ENCODE peak calls at places on chromosome 17, in five cellular contexts. One of them, this sample, is unnamed.

GRCh38 chr17:58577696-58578095 is 63.3 kb upstream of the MTMR4 start:
- DNase-seq in RWPE1: peak; percentile 40
- DNase-seq in HepG2: peak; percentile 52
- DNase-seq in foreskin keratinocyte: peak; percentile 34
- DNase-seq in IMR-90: peak; percentile 36
- DNase-seq in this sample: peak; percentile 56

GRCh38 chr17:49903523-49903922 is 55.7 kb upstream of the TAC4 start:
- DNase-seq in IMR-90: no peak
- DNase-seq in RWPE1: no peak
- DNase-seq in HepG2: no peak
- DNase-seq in foreskin keratinocyte: no peak
- DNase-seq in this sample: no peak

GRCh38 chr17:65594585-65594940 is 33.1 kb upstream of the AXIN2 start:
- DNase-seq in foreskin keratinocyte: no peak
- DNase-seq in RWPE1: no peak
- DNase-seq in HepG2: no peak
- DNase-seq in IMR-90: peak; percentile 34
- DNase-seq in this sample: no peak

GRCh38 chr17:79028496-79029326 is 4.7 kb downstream of the C1QTNF1 start:
- DNase-seq in HepG2: peak; percentile 39
- DNase-seq in IMR-90: no peak
- DNase-seq in RWPE1: no peak
- DNase-seq in foreskin keratinocyte: no peak
- DNase-seq in this sample: no peak

GRCh38 chr17:7308625-7309433 is 1.4 kb downstream of the EIF5A start:
- DNase-seq in IMR-90: peak; percentile 77
- DNase-seq in foreskin keratinocyte: peak; percentile 82
- DNase-seq in RWPE1: peak; percentile 81
- DNase-seq in HepG2: peak; percentile 79
- DNase-seq in this sample: peak; percentile 74

GRCh38 chr17:50778471-50778870 is 11.2 kb upstream of the ANKRD40CL start:
- DNase-seq in HepG2: no peak
- DNase-seq in RWPE1: no peak
- DNase-seq in IMR-90: no peak
- DNase-seq in foreskin keratinocyte: no peak
- DNase-seq in this sample: no peak

GRCh38 chr17:79947351-79948031 is 88.2 kb downstream of the TBC1D16 start:
- DNase-seq in RWPE1: peak; percentile 60
- DNase-seq in foreskin keratinocyte: peak; percentile 47
- DNase-seq in HepG2: no peak
- DNase-seq in IMR-90: peak; percentile 10
- DNase-seq in this sample: peak; percentile 50

GRCh38 chr17:50322271-50322670 is 23.7 kb upstream of the XYLT2 start:
- DNase-seq in RWPE1: no peak
- DNase-seq in foreskin keratinocyte: no peak
- DNase-seq in IMR-90: peak; percentile 38
- DNase-seq in HepG2: no peak
- DNase-seq in this sample: no peak

GRCh38 chr17:27381007-27381501 is 75.2 kb upstream of the KSR1 start:
- DNase-seq in RWPE1: peak; percentile 33
- DNase-seq in HepG2: peak; percentile 75
- DNase-seq in IMR-90: peak; percentile 20
- DNase-seq in foreskin keratinocyte: no peak
- DNase-seq in this sample: peak; percentile 84

GRCh38 chr17:5888811-5889210 is 181.4 kb upstream of the WSCD1 start:
- DNase-seq in HepG2: no peak
- DNase-seq in foreskin keratinocyte: no peak
- DNase-seq in RWPE1: no peak
- DNase-seq in IMR-90: peak; percentile 2
- DNase-seq in this sample: no peak

GRCh38 chr17:75228847-75229246 is 23.4 kb downstream of the NUP85 start:
- DNase-seq in HepG2: no peak
- DNase-seq in IMR-90: no peak
- DNase-seq in RWPE1: no peak
- DNase-seq in foreskin keratinocyte: no peak
- DNase-seq in this sample: peak; percentile 48

GRCh38 chr17:42240201-42240600 is 36.0 kb downstream of the STAT5B start:
- DNase-seq in HepG2: no peak
- DNase-seq in RWPE1: no peak
- DNase-seq in foreskin keratinocyte: no peak
- DNase-seq in IMR-90: no peak
- DNase-seq in this sample: no peak

GRCh38 chr17:39757931-39758873 is 20.5 kb downstream of the GRB7 start:
- DNase-seq in IMR-90: no peak
- DNase-seq in foreskin keratinocyte: no peak
- DNase-seq in HepG2: no peak
- DNase-seq in RWPE1: no peak
- DNase-seq in this sample: no peak

DNA sequence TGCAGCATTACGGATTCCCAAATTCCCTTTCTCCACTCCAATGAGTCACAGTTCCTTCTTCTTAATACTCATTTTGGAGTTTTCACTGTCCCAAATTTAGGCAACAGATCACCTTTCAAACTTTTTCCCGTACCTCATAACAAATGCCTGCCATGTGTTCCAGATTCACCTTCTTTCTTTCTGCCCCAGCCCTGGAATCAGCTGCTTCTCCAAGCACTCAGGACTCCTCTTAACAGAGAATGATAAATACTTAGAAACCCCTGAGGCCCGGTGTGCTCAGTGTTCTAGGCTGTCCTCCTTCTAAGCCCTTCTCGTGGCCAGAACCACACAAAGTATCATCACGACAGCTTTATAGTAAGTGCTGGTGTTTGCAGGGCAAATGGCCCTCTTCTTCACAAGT is 14.9 kb downstream of the CSNK1D start:
- DNase-seq in RWPE1: no peak
- DNase-seq in IMR-90: no peak
- DNase-seq in HepG2: no peak
- DNase-seq in foreskin keratinocyte: no peak
- DNase-seq in this sample: no peak
- H3K27ac ChIP-seq in RWPE1: no peak overlapping the region
- H3K27ac ChIP-seq in IMR-90: no peak overlapping the region
- H3K27ac ChIP-seq in HepG2: no peak overlapping the region
- H3K27ac ChIP-seq in foreskin keratinocyte: no peak overlapping the region
- H3K27ac ChIP-seq in this sample: no peak overlapping the region

DNA sequence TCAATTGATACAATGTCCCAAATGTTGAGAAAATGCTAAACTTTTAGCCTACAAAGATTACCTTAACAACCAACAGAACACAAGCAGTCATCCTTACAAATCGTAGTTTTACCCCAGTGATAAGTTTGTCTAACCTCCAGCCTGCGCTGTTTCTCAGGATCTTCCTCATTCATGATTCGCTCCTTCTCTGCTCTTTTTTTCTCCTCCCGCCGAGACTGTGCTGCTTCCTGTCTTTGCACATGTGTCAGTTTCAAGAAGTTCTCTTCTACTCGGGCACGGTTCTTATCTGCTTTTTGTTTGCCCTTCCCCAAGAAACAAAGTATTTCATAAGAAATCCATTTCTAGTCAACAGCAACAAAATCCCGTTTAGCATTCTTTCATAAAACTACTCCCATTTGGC is 10.2 kb upstream of the STRADA start:
- DNase-seq in HepG2: no peak
- DNase-seq in foreskin keratinocyte: no peak
- DNase-seq in RWPE1: no peak
- DNase-seq in IMR-90: no peak
- DNase-seq in this sample: no peak
- H3K27ac ChIP-seq in HepG2: no peak overlapping the region
- H3K27ac ChIP-seq in foreskin keratinocyte: no peak overlapping the region
- H3K27ac ChIP-seq in RWPE1: no peak overlapping the region
- H3K27ac ChIP-seq in IMR-90: no peak overlapping the region
- H3K27ac ChIP-seq in this sample: no peak overlapping the region

DNA sequence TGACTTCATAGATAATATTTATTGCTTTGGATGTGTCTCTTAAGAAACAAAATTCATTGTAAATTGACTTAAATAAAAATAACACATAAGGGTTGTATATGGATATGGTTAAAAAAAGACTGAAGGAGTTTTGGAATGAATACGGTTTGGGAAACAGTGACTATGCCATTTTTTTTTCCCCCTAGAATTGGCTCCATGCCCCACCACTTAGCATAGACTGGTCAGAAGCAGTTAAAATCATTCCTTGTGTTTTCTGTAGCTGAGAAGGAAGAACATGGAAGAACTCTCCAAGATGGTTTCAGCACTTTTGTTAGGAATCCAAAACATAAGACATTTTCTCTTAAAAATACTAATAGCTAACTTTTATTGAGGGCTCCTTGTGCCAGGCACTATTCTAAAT is 39.4 kb upstream of the FAM20A start:
- DNase-seq in HepG2: no peak
- DNase-seq in RWPE1: no peak
- DNase-seq in foreskin keratinocyte: no peak
- DNase-seq in IMR-90: no peak
- DNase-seq in this sample: no peak
- H3K27ac ChIP-seq in HepG2: no peak overlapping the region
- H3K27ac ChIP-seq in RWPE1: no peak overlapping the region
- H3K27ac ChIP-seq in foreskin keratinocyte: no peak overlapping the region
- H3K27ac ChIP-seq in IMR-90: no peak overlapping the region
- H3K27ac ChIP-seq in this sample: no peak overlapping the region

GRCh38 chr17:1711804-1712203 is 1.6 kb upstream of the TLCD2 start:
- DNase-seq in IMR-90: no peak
- DNase-seq in foreskin keratinocyte: no peak
- DNase-seq in RWPE1: no peak
- DNase-seq in HepG2: no peak
- DNase-seq in this sample: no peak

GRCh38 chr17:1713160-1713877 is 3.1 kb upstream of the TLCD2 start:
- DNase-seq in HepG2: no peak
- DNase-seq in foreskin keratinocyte: no peak
- DNase-seq in RWPE1: no peak
- DNase-seq in IMR-90: no peak
- DNase-seq in this sample: peak; percentile 40

GRCh38 chr17:1713878-1714487 is 3.8 kb upstream of the TLCD2 start:
- DNase-seq in IMR-90: peak; percentile 32
- DNase-seq in HepG2: peak; percentile 75
- DNase-seq in foreskin keratinocyte: no peak
- DNase-seq in RWPE1: peak; percentile 35
- DNase-seq in this sample: no peak

GRCh38 chr17:1710807-1711553 is 803 bp upstream of the TLCD2 start:
- DNase-seq in foreskin keratinocyte: no peak
- DNase-seq in IMR-90: no peak
- DNase-seq in HepG2: no peak
- DNase-seq in RWPE1: no peak
- DNase-seq in this sample: no peak

GRCh38 chr17:1712271-1712670 is 2.1 kb upstream of the TLCD2 start:
- DNase-seq in RWPE1: no peak
- DNase-seq in HepG2: no peak
- DNase-seq in IMR-90: no peak
- DNase-seq in foreskin keratinocyte: no peak
- DNase-seq in this sample: no peak
- H3K27ac ChIP-seq in RWPE1: peak overlapping the region; percentile 99
- H3K27ac ChIP-seq in HepG2: no peak overlapping the region
- H3K27ac ChIP-seq in IMR-90: peak overlapping the region; percentile 97
- H3K27ac ChIP-seq in foreskin keratinocyte: no peak overlapping the region
- H3K27ac ChIP-seq in this sample: peak overlapping the region; percentile 44

GRCh38 chr17:4768281-4768680 is 3.4 kb upstream of the TM4SF5 start:
- DNase-seq in IMR-90: no peak
- DNase-seq in foreskin keratinocyte: no peak
- DNase-seq in HepG2: no peak
- DNase-seq in RWPE1: no peak
- DNase-seq in this sample: no peak

GRCh38 chr17:4766199-4766598 is 5.5 kb upstream of the TM4SF5 start:
- DNase-seq in RWPE1: no peak
- DNase-seq in HepG2: no peak
- DNase-seq in foreskin keratinocyte: no peak
- DNase-seq in IMR-90: no peak
- DNase-seq in this sample: no peak

GRCh38 chr17:4759776-4760236 is 11.9 kb upstream of the TM4SF5 start:
- DNase-seq in HepG2: peak; percentile 100
- DNase-seq in IMR-90: no peak
- DNase-seq in foreskin keratinocyte: no peak
- DNase-seq in RWPE1: no peak
- DNase-seq in this sample: peak; percentile 1

GRCh38 chr17:4766705-4767104 is 5.0 kb upstream of the TM4SF5 start:
- DNase-seq in RWPE1: no peak
- DNase-seq in HepG2: no peak
- DNase-seq in IMR-90: no peak
- DNase-seq in foreskin keratinocyte: no peak
- DNase-seq in this sample: no peak

GRCh38 chr17:4764612-4765011 is 7.1 kb upstream of the TM4SF5 start:
- DNase-seq in HepG2: no peak
- DNase-seq in foreskin keratinocyte: no peak
- DNase-seq in IMR-90: no peak
- DNase-seq in RWPE1: no peak
- DNase-seq in this sample: no peak
- H3K27ac ChIP-seq in HepG2: no peak overlapping the region
- H3K27ac ChIP-seq in foreskin keratinocyte: no peak overlapping the region
- H3K27ac ChIP-seq in IMR-90: no peak overlapping the region
- H3K27ac ChIP-seq in RWPE1: no peak overlapping the region
- H3K27ac ChIP-seq in this sample: no peak overlapping the region

DNA sequence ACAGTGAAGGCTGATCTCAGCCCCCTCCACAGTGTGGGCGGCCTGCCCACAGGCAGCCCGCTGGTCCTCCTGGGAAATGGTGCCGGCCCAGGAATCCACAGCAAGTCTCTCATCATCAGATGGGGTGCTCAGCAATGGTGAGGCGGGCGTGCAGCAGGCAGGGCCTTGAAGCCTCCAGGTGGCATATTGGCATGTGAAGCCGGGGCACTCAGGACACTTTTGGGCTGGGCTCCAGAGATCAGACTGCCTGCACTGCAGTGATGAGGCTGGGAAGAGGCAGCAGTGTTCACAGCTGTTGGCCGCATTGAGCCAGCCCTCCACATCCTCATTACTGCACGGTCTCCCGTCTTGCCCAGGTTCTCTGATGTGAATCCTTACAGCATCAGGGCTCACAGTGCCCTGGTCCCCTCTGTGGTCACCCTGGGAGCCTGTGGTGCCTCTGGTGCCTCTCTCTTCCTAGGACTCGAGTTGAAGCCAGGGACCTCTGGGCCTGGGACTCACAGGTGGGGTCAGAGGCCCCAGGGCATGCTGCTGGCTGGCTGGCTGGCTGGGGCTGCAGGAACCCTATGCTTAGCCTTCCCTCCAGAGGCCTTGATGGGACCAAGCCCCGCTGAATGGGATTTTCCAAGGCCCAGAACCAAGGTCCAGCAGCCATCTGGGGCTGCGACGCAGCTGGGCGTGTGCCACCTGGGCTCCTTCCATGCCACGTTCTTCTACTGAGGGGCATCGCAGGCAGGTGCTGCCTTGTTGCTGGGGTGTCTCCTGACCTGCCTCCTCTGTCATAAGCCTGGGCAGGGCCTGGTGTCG is 48.6 kb downstream of the TNFRSF13B start:
- DNase-seq in HepG2: no peak
- DNase-seq in foreskin keratinocyte: no peak
- DNase-seq in IMR-90: no peak
- DNase-seq in RWPE1: no peak
- DNase-seq in this sample: peak; percentile 27
- H3K27ac ChIP-seq in HepG2: no peak overlapping the region
- H3K27ac ChIP-seq in foreskin keratinocyte: no peak overlapping the region
- H3K27ac ChIP-seq in IMR-90: no peak overlapping the region
- H3K27ac ChIP-seq in RWPE1: no peak overlapping the region
- H3K27ac ChIP-seq in this sample: no peak overlapping the region

DNA sequence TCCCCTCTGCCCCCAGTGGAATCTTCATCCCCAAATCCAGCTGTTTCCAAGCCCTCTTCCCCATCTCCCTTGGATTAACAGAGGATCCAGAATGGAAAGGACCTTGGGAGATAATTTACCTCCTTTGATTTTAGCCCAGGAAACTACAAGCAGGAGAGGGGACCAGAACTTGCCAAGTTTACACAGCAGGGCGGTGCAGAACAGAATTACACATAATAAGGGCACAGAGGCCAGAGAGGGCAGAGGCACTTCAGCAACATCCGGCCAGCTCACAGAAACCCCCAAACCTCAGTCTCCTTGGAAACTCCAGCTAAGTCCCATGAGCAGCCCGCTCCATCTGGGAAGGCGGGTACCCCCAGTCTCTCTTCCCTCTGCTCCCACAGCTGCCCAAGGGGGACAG is 27.2 kb downstream of the PEMT start:
- DNase-seq in IMR-90: no peak
- DNase-seq in foreskin keratinocyte: no peak
- DNase-seq in RWPE1: no peak
- DNase-seq in HepG2: no peak
- DNase-seq in this sample: no peak
- H3K27ac ChIP-seq in IMR-90: no peak overlapping the region
- H3K27ac ChIP-seq in foreskin keratinocyte: no peak overlapping the region
- H3K27ac ChIP-seq in RWPE1: no peak overlapping the region
- H3K27ac ChIP-seq in HepG2: no peak overlapping the region
- H3K27ac ChIP-seq in this sample: no peak overlapping the region

This sample was measured in psoas muscle.